ENCODE peak calls at places on chromosomes 4 and X, in four cellular contexts. E is heart left ventricle, Q is right atrium auricular region, W is lower leg skin. N is an unnamed sample.

GRCh38 chr4:90543419-90544170 is 416.4 kb downstream of the CCSER1 start:
- DNase-seq in E (no peak), Q (no peak), W (no peak), N (no peak)

GRCh38 chrX:40755291-40756249 is 20.2 kb upstream of the MED14 start:
- DNase-seq in E (peak), Q (no peak), W (no peak), N (no peak)

GRCh38 chrX:121782976-121783375 is 735.6 kb downstream of the GLUD2 start:
- DNase-seq in E (no peak), Q (no peak), W (no peak), N (no peak)

GRCh38 chr4:85953651-85954018 is 406.2 kb downstream of the MAPK10 start:
- DNase-seq in E (no peak), Q (no peak), W (no peak), N (no peak)

GRCh38 chrX:3119376-3119775 is 78.1 kb downstream of the ARSF start:
- DNase-seq in E (no peak), Q (no peak), W (no peak), N (no peak)

GRCh38 chr4:110458494-110459266 is 17.3 kb upstream of the ENPEP start:
- DNase-seq in E (no peak), Q (no peak), W (no peak), N (no peak)

GRCh38 chrX:79259073-79259689 is 108.0 kb downstream of the ITM2A start:
- DNase-seq in E (no peak), Q (no peak), W (no peak), N (no peak)

GRCh38 chr4:125728568-125728967 is 413.8 kb downstream of the FAT4 start:
- DNase-seq in E (no peak), Q (no peak), W (no peak), N (no peak)

GRCh38 chr4:26000274-26000950 is 86.4 kb downstream of the SMIM20 start:
- DNase-seq in E (no peak), Q (peak), W (no peak), N (no peak)

GRCh38 chr4:32987111-32987510 is 2266.9 kb downstream of the PCDH7 start:
- DNase-seq in E (no peak), Q (no peak), W (no peak), N (no peak)

GRCh38 chr4:41339812-41340809 is 83.4 kb downstream of the UCHL1 start:
- DNase-seq in E (no peak), Q (no peak), W (no peak), N (no peak)

GRCh38 chrX:129540068-129540653 is at the start of gene OCRL:
- DNase-seq in E (peak), Q (peak), W (peak), N (peak)

GRCh38 chr4:112550728-112551127 is 34.7 kb upstream of the NEUROG2 start:
- DNase-seq in E (no peak), Q (no peak), W (no peak), N (no peak)

GRCh38 chr4:187617117-187617516 is 378.5 kb upstream of the ZFP42 start:
- DNase-seq in E (no peak), Q (no peak), W (no peak), N (no peak)

GRCh38 chr4:187615972-187616371 is 379.6 kb upstream of the ZFP42 start:
- DNase-seq in E (no peak), Q (no peak), W (no peak), N (no peak)

GRCh38 chr4:187613089-187613839 is 382.3 kb upstream of the ZFP42 start:
- DNase-seq in E (no peak), Q (no peak), W (no peak), N (no peak)

GRCh38 chr4:187619319-187619718 is 376.3 kb upstream of the ZFP42 start:
- DNase-seq in E (no peak), Q (no peak), W (no peak), N (no peak)

DNA sequence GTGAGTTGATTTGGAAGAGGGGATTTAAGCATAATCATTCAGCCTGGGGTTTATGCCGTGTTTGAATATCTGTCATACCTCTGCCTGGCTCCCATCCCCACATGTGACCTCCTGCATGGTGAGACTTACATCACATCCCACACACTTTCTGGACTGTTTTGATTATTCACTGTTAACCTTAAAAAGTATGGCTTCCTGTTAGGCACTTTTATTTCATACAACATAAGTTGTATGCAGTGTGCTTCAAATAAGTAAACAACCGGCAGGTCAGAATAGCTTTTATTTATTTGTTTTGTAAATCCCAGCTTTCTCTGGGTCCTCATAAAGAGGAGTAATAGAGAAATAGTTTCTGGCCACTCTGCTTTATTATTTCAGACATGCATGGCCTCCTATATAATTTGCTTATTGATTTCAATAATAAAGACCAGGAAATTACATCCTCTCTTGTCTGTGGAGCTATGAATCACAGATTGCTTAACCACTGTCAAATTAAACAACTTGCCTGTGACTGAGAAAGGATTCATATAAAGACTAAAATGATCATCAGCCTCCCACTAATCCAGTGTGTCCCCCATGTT is 376.8 kb upstream of the ZFP42 start:
- DNase-seq in E (no peak), Q (no peak), W (no peak), N (no peak)
- H3K4me3 ChIP-seq in E (no peak), Q (no peak), W (no peak), N (no peak)

GRCh38 chr4:83114576-83114975 is at the start of gene PLAC8:
- DNase-seq in E (no peak), Q (no peak), W (no peak), N (no peak)
- H3K4me3 ChIP-seq in E (no peak), Q (no peak), W (no peak), N (no peak)

GRCh38 chr4:7782783-7783182 is 156.9 kb downstream of the AFAP1 start:
- DNase-seq in E (no peak), Q (no peak), W (no peak), N (no peak)
- H3K4me3 ChIP-seq in E (no peak), Q (no peak), W (no peak), N (no peak)

GRCh38 chr4:60926624-60927023 is 273.5 kb upstream of the ADGRL3 start:
- DNase-seq in E (no peak), Q (no peak), W (no peak), N (no peak)
- H3K4me3 ChIP-seq in E (no peak), Q (no peak), W (no peak), N (no peak)

DNA sequence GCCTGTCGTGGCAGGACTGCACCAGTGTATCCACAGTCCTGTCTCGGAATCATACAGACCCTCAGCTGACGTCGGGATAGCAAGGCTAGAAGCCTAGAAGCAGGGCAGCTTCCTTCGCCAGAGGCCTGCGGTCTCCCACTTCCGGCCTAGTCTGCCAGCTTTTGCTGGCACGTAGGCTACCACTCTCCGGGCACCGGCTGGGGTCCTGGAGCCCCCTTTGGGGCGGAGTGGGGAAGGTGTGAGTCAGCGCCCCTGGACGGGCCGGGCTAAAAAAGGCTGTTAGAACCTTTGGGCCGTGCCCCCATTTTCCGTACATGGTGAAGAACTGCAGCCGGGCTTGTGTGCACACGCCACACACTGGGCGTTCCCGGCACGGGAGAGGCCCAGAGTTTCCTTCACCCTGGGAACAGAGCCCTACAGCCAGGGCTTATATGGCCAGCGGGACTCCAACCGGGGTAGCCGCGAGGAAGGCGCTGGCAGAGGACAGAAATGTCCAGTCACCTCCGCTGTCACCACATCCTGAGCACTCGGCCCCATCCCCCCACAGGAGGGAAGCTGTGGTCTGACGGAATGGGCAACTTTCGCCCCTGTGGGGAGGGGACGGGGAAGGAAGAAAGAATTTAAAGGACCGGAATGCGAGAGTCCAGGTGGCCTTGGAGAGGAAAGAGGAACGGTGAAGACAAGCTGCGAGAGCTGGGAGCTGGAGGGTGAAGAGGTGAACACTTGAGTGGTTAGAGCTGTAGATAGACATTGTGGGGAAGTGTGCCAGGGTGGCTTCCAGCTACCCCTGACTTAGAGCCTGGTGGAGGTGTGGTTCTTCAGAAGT is 4.6 kb downstream of the MAGIX start:
- DNase-seq in E (peak), Q (peak), W (peak), N (peak)
- H3K4me3 ChIP-seq in E (no peak), Q (peak), W (no peak), N (peak)

GRCh38 chr4:164648151-164648848 is 105.6 kb upstream of the SMIM31 start:
- DNase-seq in E (no peak), Q (no peak), W (no peak), N (no peak)
- H3K4me3 ChIP-seq in E (no peak), Q (no peak), W (no peak), N (no peak)

GRCh38 chr4:169282429-169283113 is 11.8 kb upstream of the SH3RF1 start:
- DNase-seq in E (no peak), Q (no peak), W (no peak), N (no peak)
- H3K4me3 ChIP-seq in E (no peak), Q (no peak), W (no peak), N (no peak)